ENCODE peak calls at places on chromosomes 12 and 14, in ten cellular contexts. Z is HepG2, G is A549, L is gastrocnemius medialis, U is GM12892, V is uterus, Q is adrenal gland, J is transverse colon, W is GM12891, H is HCT116. D is an unnamed sample.

GRCh38 chr12:4114986-4115385 is 158.6 kb upstream of the CCND2 start:
- DNase-seq in Q (peak; percentile 17), L (no peak), H (no peak), Z (no peak), G (no peak), J (no peak), U (no peak), V (no peak), W (no peak), D (no peak)

GRCh38 chr12:108048686-108049085 is 80.4 kb upstream of the WSCD2 start:
- DNase-seq in V (no peak), H (no peak), Z (no peak), L (no peak), W (no peak), J (no peak), G (no peak), Q (no peak), U (no peak), D (no peak)

GRCh38 chr12:113203852-113204760 is 17.2 kb upstream of the TPCN1 start:
- DNase-seq in Q (peak; percentile 82), U (no peak), W (no peak), L (no peak), J (no peak), G (no peak), V (no peak), Z (peak; percentile 12), H (no peak), D (no peak)

GRCh38 chr12:105750096-105750495 is 388.7 kb downstream of the NUAK1 start:
- DNase-seq in L (no peak), J (no peak), Z (no peak), G (no peak), Q (no peak), U (no peak), V (no peak), W (no peak), H (no peak), D (no peak)

GRCh38 chr12:107512391-107512790 is 173.2 kb upstream of the PWP1 start:
- DNase-seq in L (no peak), V (no peak), U (no peak), G (no peak), Z (no peak), J (no peak), H (no peak), W (no peak), Q (no peak), D (no peak)

GRCh38 chr12:57280234-57281062 is 29.5 kb upstream of the STAC3 start:
- DNase-seq in J (peak; percentile 73), V (peak; percentile 66), Q (peak; percentile 86), Z (peak; percentile 84), H (peak; percentile 79), L (no peak), W (peak; percentile 54), G (peak; percentile 78), U (peak; percentile 53), D (peak; percentile 48)

GRCh38 chr14:61925043-61925442 is 162.8 kb downstream of the SNAPC1 start:
- DNase-seq in J (no peak), L (no peak), W (no peak), U (no peak), H (peak; percentile 18), Q (no peak), V (no peak), Z (peak; percentile 5), G (no peak), D (peak; percentile 19)

GRCh38 chr14:94392510-94392935 is 4.1 kb upstream of the SERPINA1 start:
- DNase-seq in J (no peak), Z (peak; percentile 59), L (peak; percentile 14), V (no peak), W (no peak), U (no peak), Q (peak; percentile 67), H (no peak), G (no peak), D (peak; percentile 76)

GRCh38 chr14:91484186-91484585 is 25.9 kb downstream of the PPP4R3A start:
- DNase-seq in L (no peak), U (no peak), G (no peak), Z (no peak), H (no peak), V (no peak), W (no peak), J (no peak), Q (no peak), D (no peak)

GRCh38 chr12:3152013-3152412 is 74.8 kb downstream of the TSPAN9 start:
- DNase-seq in J (no peak), V (no peak), L (no peak), G (no peak), H (no peak), W (no peak), U (no peak), Z (no peak), Q (no peak), D (no peak)

GRCh38 chr14:91354221-91354916 is 63.3 kb downstream of the CCDC88C start:
- DNase-seq in L (no peak), G (no peak), Q (no peak), H (no peak), Z (no peak), W (no peak), J (no peak), V (no peak), U (no peak), D (no peak)

GRCh38 chr12:108327621-108328371 is 11.3 kb downstream of the CMKLR1 start:
- DNase-seq in V (no peak), G (no peak), H (no peak), U (no peak), W (no peak), L (no peak), Z (no peak), J (no peak), Q (no peak), D (no peak)

GRCh38 chr14:24389266-24389855 is 9.4 kb upstream of the NYNRIN start:
- DNase-seq in Z (no peak), V (no peak), Q (no peak), H (no peak), L (no peak), J (no peak), W (no peak), G (no peak), U (no peak), D (no peak)

GRCh38 chr12:98635657-98636323 is 8.8 kb downstream of the IKBIP start:
- DNase-seq in J (no peak), W (peak; percentile 27), H (peak; percentile 39), Z (peak; percentile 20), L (no peak), V (no peak), G (peak; percentile 20), U (peak; percentile 20), Q (no peak), D (no peak)

DNA sequence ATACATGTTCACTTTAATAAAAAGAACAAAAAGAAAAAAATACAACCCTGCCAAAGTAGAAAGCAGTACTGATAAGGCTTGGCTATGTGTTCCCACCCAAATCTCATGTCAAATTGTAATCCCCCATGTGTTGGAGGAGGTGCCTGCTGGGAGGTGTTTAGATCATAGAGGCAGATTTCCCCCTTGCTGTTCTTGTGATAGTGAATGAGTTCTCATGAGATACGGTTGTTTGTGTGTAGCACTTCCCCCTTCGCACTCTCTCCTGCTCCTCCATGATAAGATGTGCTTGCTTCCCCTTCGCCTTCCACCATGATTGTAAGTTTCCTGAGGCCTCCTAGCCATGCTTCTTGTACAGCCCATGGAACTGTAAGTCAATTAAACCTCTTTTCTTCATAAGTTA is 59.9 kb downstream of the USP15 start:
- DNase-seq in Z (no peak), H (no peak), V (no peak), U (no peak), Q (no peak), W (no peak), G (no peak), L (no peak), J (no peak), D (no peak)
- TF ChIP-seq POLR2A in Z (no peak), H (no peak), V (no peak), U (no peak), Q (no peak), W (no peak), G (no peak), L (no peak), J (no peak), D (no peak)

GRCh38 chr12:49439042-49439441 is 71.8 kb downstream of the SPATS2 start:
- DNase-seq in G (no peak), J (no peak), H (no peak), U (no peak), Q (no peak), L (no peak), W (no peak), V (no peak), Z (no peak), D (no peak)
- TF ChIP-seq POLR2A in G (no peak), J (no peak), H (no peak), U (no peak), Q (no peak), L (no peak), W (no peak), V (no peak), Z (no peak), D (no peak)

DNA sequence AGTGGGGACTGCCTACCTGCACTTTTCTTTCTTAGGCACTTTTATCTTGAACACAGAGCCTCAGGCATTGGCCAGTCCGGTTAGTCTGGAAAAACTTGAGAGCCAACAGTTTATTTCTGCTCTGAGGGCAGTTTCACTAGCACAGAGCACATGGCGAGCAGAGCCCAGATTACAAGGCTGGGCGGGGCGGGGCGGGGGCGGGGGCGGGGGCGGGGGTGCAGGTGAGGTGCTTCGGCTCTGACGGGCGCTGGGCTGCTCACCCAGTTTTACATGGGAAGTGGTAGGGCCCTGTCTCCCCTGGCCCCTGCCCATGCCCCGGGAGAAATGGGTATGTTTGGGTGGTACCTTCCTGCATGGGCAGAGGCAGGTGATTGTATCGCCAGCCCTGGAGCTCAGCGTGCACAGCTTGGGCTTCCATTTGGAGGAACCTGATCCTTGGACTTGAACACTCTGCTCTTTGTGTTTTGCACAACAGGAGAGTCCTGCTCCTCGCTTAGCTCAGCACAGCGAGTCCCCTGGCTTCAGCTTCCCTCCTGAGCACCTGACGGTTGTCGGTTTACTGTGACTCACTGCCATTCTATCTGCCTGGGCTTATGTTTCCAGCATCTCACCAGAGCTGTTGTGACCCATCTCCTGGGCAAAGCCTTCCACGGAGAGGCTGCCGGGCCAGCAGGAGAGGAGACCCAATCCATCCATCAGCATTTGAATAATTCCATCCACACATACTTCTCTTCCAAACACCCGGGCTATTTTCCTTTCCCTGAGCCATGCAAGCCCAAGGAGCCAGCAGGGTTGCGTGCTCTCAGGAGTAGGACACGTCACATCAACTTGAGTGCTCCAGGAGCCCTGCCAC is 108.5 kb downstream of the ARF6 start:
- DNase-seq in L (peak; percentile 94), W (peak; percentile 45), G (peak; percentile 65), Q (no peak), H (peak; percentile 87), Z (peak; percentile 86), V (peak; percentile 44), J (peak; percentile 78), U (peak; percentile 50), D (peak; percentile 61)
- TF ChIP-seq POLR2A in L (peak; percentile 81), W (peak; percentile 62), G (no peak), Q (no peak), H (peak; percentile 42), Z (peak; percentile 64), V (no peak), J (peak; percentile 64), U (peak; percentile 71), D (no peak)

DNA sequence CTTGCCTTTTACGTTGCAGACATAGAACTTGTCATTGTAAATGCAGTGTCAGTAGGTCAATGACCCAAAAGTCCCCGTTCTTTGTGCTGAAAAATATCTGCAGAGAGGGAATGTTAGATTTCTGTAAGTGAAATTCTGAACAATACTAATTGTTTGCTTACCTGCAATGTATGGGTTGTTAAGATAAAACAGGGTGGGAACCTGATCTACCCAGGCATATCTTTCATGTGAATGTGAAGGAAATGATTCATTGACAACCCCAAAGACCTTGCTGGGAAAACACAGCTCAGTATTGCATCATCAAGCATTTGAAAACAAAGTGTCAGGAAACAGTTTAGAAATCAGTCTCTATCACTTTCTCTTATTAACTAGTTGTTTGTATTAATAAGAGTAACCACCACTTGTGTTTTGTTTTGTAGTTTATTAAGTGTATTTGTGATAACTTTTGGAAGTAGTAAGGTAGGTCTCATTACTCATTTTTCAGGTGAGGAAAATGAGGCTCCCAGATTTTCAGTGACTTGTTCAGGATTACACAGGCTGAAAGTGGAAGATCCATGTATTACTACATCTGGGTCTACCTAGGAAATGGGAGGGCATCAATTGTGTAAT is 57.9 kb upstream of the SLC38A2 start:
- DNase-seq in H (peak; percentile 92), W (no peak), V (no peak), U (no peak), Z (peak; percentile 95), J (no peak), L (no peak), G (peak; percentile 74), Q (no peak), D (no peak)
- TF ChIP-seq POLR2A in H (no peak), W (no peak), V (no peak), U (no peak), Z (no peak), J (no peak), L (no peak), G (no peak), Q (no peak), D (no peak)